ENCODE peak calls at places on chromosomes 1 and 21, in six cellular contexts. K is GM13976; U is tibial artery; Y is epithelial cell of esophagus; I is endothelial cell; J is stimulated activated CD8-positive, alpha-beta memory T cell treated with anti-CD3 and anti-CD28 coated beads, Interleukin-7, amount 100 ng/mL, for 1 hour. O is an unnamed sample.

GRCh38 chr21:32278068-32278467 is 781 bp downstream of the MIS18A start:
- DNase-seq in K (no peak), U (no peak), Y (peak; percentile 26), I (no peak), J (no peak), O (no peak)

GRCh38 chr21:15170614-15171013 is 105.8 kb upstream of the NRIP1 start:
- DNase-seq in K (no peak), U (no peak), Y (no peak), I (no peak), J (no peak), O (no peak)

GRCh38 chr1:161229896-161230295 is 4.0 kb downstream of the TOMM40L start:
- DNase-seq in K (no peak), U (no peak), Y (peak; percentile 13), I (no peak), J (no peak), O (no peak)

GRCh38 chr1:107464827-107465226 is 324.0 kb downstream of the NTNG1 start:
- DNase-seq in K (no peak), U (no peak), Y (no peak), I (no peak), J (no peak), O (no peak)

GRCh38 chr1:214566158-214567104 is 15.0 kb upstream of the PTPN14 start:
- DNase-seq in K (no peak), U (no peak), Y (peak; percentile 84), I (no peak), J (no peak), O (no peak)

GRCh38 chr21:32812035-32812434 is 40.5 kb upstream of the PAXBP1 start:
- DNase-seq in K (peak; percentile 34), U (no peak), Y (no peak), I (no peak), J (no peak), O (no peak)

GRCh38 chr1:22529901-22530621 is 33.2 kb upstream of the EPHA8 start:
- DNase-seq in K (no peak), U (peak; percentile 84), Y (no peak), I (no peak), J (no peak), O (no peak)

GRCh38 chr1:155006601-155007101 is 4.0 kb downstream of the ZBTB7B start:
- DNase-seq in K (no peak), U (no peak), Y (no peak), I (no peak), J (no peak), O (no peak)

GRCh38 chr1:22918644-22919043 is 54.0 kb downstream of the LACTBL1 start:
- DNase-seq in K (no peak), U (no peak), Y (no peak), I (no peak), J (no peak), O (no peak)

GRCh38 chr1:241706257-241706656 is 54.2 kb downstream of the WDR64 start:
- DNase-seq in K (no peak), U (no peak), Y (peak; percentile 47), I (no peak), J (no peak), O (no peak)

GRCh38 chr1:15501208-15502032 is 22.6 kb downstream of the CASP9 start:
- DNase-seq in K (peak; percentile 80), U (no peak), Y (peak; percentile 67), I (peak; percentile 80), J (peak; percentile 13), O (peak; percentile 13)

O was measured in immature natural killer cell.